ENCODE peak calls at places on chromosomes 2 and 18, in six cellular contexts. Q is GM12891, W is K562, K is H1, C is HepG2, Y is GM12878. V is an unnamed sample.

GRCh38 chr2:126175222-126175621 is 480.7 kb upstream of the GYPC start:
- DNase-seq in W (no peak), Y (no peak), C (no peak), Q (no peak), K (no peak), V (no peak)

GRCh38 chr2:179313057-179313456 is 48.4 kb upstream of the SESTD1 start:
- DNase-seq in C (no peak), K (no peak), Y (no peak), W (no peak), Q (no peak), V (no peak)

GRCh38 chr2:174333017-174333501 is 1.7 kb upstream of the SP9 start:
- DNase-seq in K (no peak), C (no peak), W (no peak), Y (no peak), Q (no peak), V (no peak)

GRCh38 chr2:47811668-47812067 is 28.7 kb downstream of the MSH6 start:
- DNase-seq in W (no peak), C (no peak), Q (no peak), K (no peak), Y (no peak), V (no peak)

GRCh38 chr2:100865819-100866462 is 46.0 kb downstream of the NPAS2 start:
- DNase-seq in C (peak), Q (no peak), Y (no peak), K (no peak), W (no peak), V (no peak)

GRCh38 chr18:63949068-63949737 is at the start of gene HMSD:
- DNase-seq in C (no peak), K (peak), W (peak), Y (peak), Q (peak), V (peak)

GRCh38 chr2:20229322-20230201 is 4.6 kb upstream of the SDC1 start:
- DNase-seq in W (no peak), Q (no peak), C (no peak), Y (no peak), K (no peak), V (no peak)

GRCh38 chr2:73293534-73294171 is at the start of gene EGR4:
- DNase-seq in Q (peak), W (peak), C (peak), K (peak), Y (peak), V (peak)

GRCh38 chr18:77078671-77079070 is 53.9 kb downstream of the MBP start:
- DNase-seq in W (no peak), K (no peak), Y (no peak), C (no peak), Q (no peak), V (no peak)

GRCh38 chr2:51710222-51710621 is 678.3 kb upstream of the NRXN1 start:
- DNase-seq in K (peak), C (peak), Y (no peak), W (no peak), Q (peak), V (no peak)

GRCh38 chr18:29041976-29042375 is 865.0 kb upstream of the CDH2 start:
- DNase-seq in W (no peak), K (no peak), Y (no peak), Q (no peak), C (no peak), V (no peak)

GRCh38 chr18:68733693-68734092 is 18.8 kb upstream of the TMX3 start:
- DNase-seq in K (no peak), Q (no peak), Y (no peak), W (no peak), C (no peak), V (no peak)

GRCh38 chr2:231241755-231242507 is 43.5 kb downstream of the ARMC9 start:
- DNase-seq in Q (no peak), Y (no peak), C (no peak), K (no peak), W (no peak), V (no peak)

GRCh38 chr2:50347355-50348044 is 684.4 kb downstream of the NRXN1 start:
- DNase-seq in W (no peak), K (no peak), C (no peak), Y (no peak), Q (no peak), V (no peak)

GRCh38 chr2:28565720-28566295 is 69.9 kb downstream of the PLB1 start:
- DNase-seq in W (no peak), C (no peak), Y (no peak), K (no peak), Q (no peak), V (no peak)

GRCh38 chr18:3140986-3141639 is 78.7 kb downstream of the MYOM1 start:
- DNase-seq in Q (no peak), K (no peak), Y (no peak), C (no peak), W (no peak), V (no peak)

GRCh38 chr2:231528636-231529030 is 1.6 kb downstream of the NMUR1 start:
- DNase-seq in K (no peak), Y (no peak), W (no peak), Q (no peak), C (no peak), V (no peak)

GRCh38 chr2:112737544-112738232 is 16.9 kb downstream of the NT5DC4 start:
- DNase-seq in Q (no peak), W (no peak), Y (no peak), C (no peak), K (no peak), V (no peak)

GRCh38 chr2:165219491-165219890 is 15.6 kb upstream of the SCN3A start:
- DNase-seq in W (no peak), K (no peak), Q (no peak), Y (no peak), C (no peak), V (no peak)

GRCh38 chr2:240524963-240525718 is 32.6 kb downstream of the ANKMY1 start:
- DNase-seq in Y (no peak), W (no peak), Q (no peak), C (no peak), K (no peak), V (no peak)

GRCh38 chr2:185318271-185318724 is 420.3 kb upstream of the FSIP2 start:
- DNase-seq in Q (no peak), Y (no peak), C (peak), K (no peak), W (no peak), V (no peak)

GRCh38 chr2:188845692-188846091 is 128.5 kb upstream of the COL3A1 start:
- DNase-seq in C (no peak), K (no peak), Q (no peak), Y (no peak), W (no peak), V (no peak)

GRCh38 chr2:234770081-234770506 is 181.7 kb upstream of the SH3BP4 start:
- DNase-seq in C (no peak), W (no peak), K (no peak), Y (no peak), Q (no peak), V (no peak)

GRCh38 chr2:6069354-6069753 is 377.2 kb downstream of the SOX11 start:
- DNase-seq in Q (no peak), K (no peak), C (no peak), W (no peak), Y (no peak), V (no peak)

GRCh38 chr2:119659601-119660342 is 19.2 kb upstream of the TMEM177 start:
- DNase-seq in Q (no peak), C (peak), Y (no peak), K (no peak), W (peak), V (no peak)

GRCh38 chr2:99784946-99785345 is 295.1 kb upstream of the REV1 start:
- DNase-seq in Q (no peak), K (no peak), Y (no peak), W (no peak), C (no peak), V (no peak)

GRCh38 chr18:44759925-44760342 is 79.2 kb downstream of the SETBP1 start:
- DNase-seq in Q (no peak), K (no peak), W (no peak), C (no peak), Y (peak), V (no peak)

GRCh38 chr18:23069481-23069880 is 65.8 kb upstream of the CABLES1 start:
- DNase-seq in Q (no peak), C (no peak), K (no peak), Y (no peak), W (no peak), V (no peak)

GRCh38 chr18:12929477-12930083 is 18.2 kb upstream of the SEH1L start:
- DNase-seq in Y (no peak), C (no peak), W (no peak), K (no peak), Q (no peak), V (no peak)

GRCh38 chr2:118242216-118242615 is 153.9 kb downstream of the INSIG2 start:
- DNase-seq in W (no peak), C (no peak), Y (no peak), K (no peak), Q (no peak), V (no peak)

GRCh38 chr2:205852457-205852856 is 170.2 kb downstream of the NRP2 start:
- DNase-seq in W (no peak), Q (no peak), Y (no peak), C (no peak), K (no peak), V (no peak)

GRCh38 chr2:162233197-162233596 is 10.0 kb downstream of the FAP start:
- DNase-seq in K (no peak), W (no peak), Q (no peak), Y (no peak), C (no peak), V (no peak)

GRCh38 chr18:27599202-27599829 is 414.2 kb upstream of the CHST9 start:
- DNase-seq in W (peak), C (peak), Q (no peak), Y (no peak), K (no peak), V (no peak)
- TF ChIP-seq TAF1 in W (no peak), C (no peak), Q (no peak), Y (no peak), K (no peak), V (no peak)

GRCh38 chr2:226215902-226216503 is 583.6 kb downstream of the IRS1 start:
- DNase-seq in K (peak), W (peak), Y (no peak), C (peak), Q (no peak), V (no peak)
- TF ChIP-seq POLR2AphosphoS5 in K (no peak), W (no peak), Y (no peak), C (no peak), Q (no peak), V (no peak)

DNA sequence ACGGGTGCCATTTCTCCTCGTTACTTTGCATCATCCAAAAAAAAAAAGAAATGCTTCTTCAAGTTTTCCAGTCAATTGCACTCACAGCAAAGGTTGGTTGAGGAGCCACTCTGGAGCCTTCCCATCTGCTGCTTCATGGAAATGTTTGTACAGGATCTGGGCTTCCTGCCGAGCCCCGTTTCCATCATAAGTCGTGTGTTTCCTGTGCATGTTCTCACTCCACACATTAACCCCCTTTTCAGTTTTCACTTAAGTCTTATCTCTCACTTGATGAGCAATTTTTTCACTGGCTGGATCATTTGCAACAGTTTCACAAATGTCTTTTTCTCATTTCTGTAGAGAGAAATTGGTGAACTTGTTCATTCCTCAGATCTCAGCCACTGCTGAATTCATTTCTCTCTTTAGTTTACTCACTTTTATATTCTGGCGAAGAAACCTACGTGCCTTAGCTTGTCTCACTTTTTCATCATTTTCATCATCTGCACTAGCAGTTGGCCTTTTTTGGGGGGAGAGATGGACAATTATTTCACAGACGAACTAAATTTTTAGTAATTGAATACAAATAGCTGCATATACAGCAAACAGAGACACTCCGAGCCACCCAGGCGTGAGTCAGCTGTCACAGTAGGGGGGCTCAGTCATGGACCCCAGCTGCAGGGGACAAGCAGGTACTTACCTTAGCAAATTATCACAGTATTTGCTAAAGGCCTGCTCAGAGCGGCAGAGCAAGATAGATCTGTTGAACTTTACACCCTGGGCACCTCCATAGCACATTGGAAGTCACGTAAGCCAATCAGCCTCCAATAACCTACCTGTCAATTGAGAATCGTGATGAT is 750.8 kb upstream of the ID2 start:
- DNase-seq in W (no peak), Q (no peak), K (no peak), C (no peak), Y (no peak), V (no peak)
- TF ChIP-seq POLR2A in W (no peak), Q (no peak), K (no peak), C (no peak), Y (no peak), V (no peak)

GRCh38 chr2:68994864-68995263 is 18.1 kb upstream of the ANTXR1 start:
- DNase-seq in K (no peak), C (no peak), Y (no peak), Q (no peak), W (no peak), V (no peak)

GRCh38 chr2:68992341-68992740 is 17.9 kb downstream of the GKN1 start:
- DNase-seq in Y (no peak), Q (no peak), K (no peak), C (no peak), W (no peak), V (no peak)

GRCh38 chr2:68993660-68994059 is 19.2 kb downstream of the GKN1 start:
- DNase-seq in W (no peak), Y (no peak), Q (no peak), K (no peak), C (peak), V (no peak)

GRCh38 chr2:68995911-68996310 is 17.1 kb upstream of the ANTXR1 start:
- DNase-seq in Q (no peak), W (no peak), K (no peak), Y (no peak), C (peak), V (no peak)

DNA sequence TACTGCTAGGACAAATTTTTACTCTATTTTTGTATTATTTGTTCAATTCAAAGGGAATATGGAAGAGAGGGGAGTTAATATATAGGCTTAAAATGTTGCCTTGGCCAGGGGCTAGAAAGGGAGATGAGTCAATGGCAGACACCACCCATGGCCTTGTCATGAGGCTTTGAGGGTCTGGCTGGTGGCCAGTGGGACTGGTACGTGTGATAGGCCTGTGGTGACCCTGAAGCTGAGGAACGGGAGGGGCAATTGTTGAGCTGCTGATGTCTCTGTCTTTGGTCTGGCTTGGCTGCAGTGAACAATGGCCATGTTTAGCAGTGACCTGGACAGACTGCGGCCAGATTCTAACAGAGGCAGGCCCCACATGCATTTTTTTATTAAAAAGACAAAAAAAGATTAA is 18.5 kb downstream of the GKN1 start:
- DNase-seq in W (no peak), Y (no peak), C (no peak), Q (no peak), K (no peak), V (no peak)
- TF ChIP-seq TAF1 in W (no peak), Y (no peak), C (no peak), Q (no peak), K (no peak), V (no peak)

V was measured in GM12892.